ENCODE peak calls at places on chromosomes 6 and 20, in nine cellular contexts. T is GM12878, K is ovary, M is transverse colon, E is A549, P is stomach, D is H1, H is sigmoid colon, I is HepG2. Z is an unnamed sample.

GRCh38 chr20:14888172-14888571 is 550.8 kb upstream of the FLRT3 start:
- DNase-seq in H (no peak), M (no peak), D (no peak), T (no peak), E (no peak), I (no peak), K (no peak), P (no peak), Z (no peak)

GRCh38 chr20:33518071-33518470 is 28.2 kb downstream of the CBFA2T2 start:
- DNase-seq in K (no peak), P (no peak), I (no peak), H (no peak), D (no peak), T (no peak), M (no peak), E (no peak), Z (no peak)

GRCh38 chr6:140082867-140083297 is 708.4 kb upstream of the CITED2 start:
- DNase-seq in E (no peak), I (no peak), K (no peak), T (no peak), D (no peak), M (no peak), H (no peak), P (no peak), Z (no peak)

GRCh38 chr6:73731285-73731684 is 35.3 kb downstream of the CD109 start:
- DNase-seq in E (no peak), M (no peak), K (no peak), H (no peak), P (no peak), D (no peak), T (no peak), I (no peak), Z (no peak)

GRCh38 chr6:30885999-30886896 is 1.9 kb downstream of the DDR1 start:
- DNase-seq in H (peak; percentile 89), E (peak; percentile 87), K (peak; percentile 79), M (peak; percentile 70), I (peak; percentile 95), P (peak; percentile 49), D (peak; percentile 91), T (no peak), Z (no peak)

GRCh38 chr6:31489046-31489445 is 8.9 kb upstream of the MICB start:
- DNase-seq in M (peak; percentile 61), P (no peak), T (no peak), I (no peak), H (no peak), K (no peak), D (no peak), E (no peak), Z (no peak)

GRCh38 chr20:10978019-10978702 is 304.4 kb upstream of the JAG1 start:
- DNase-seq in K (no peak), D (no peak), P (no peak), T (no peak), E (no peak), M (no peak), I (no peak), H (no peak), Z (no peak)

GRCh38 chr6:3406362-3406809 is 50.5 kb downstream of the SLC22A23 start:
- DNase-seq in T (no peak), I (no peak), P (no peak), D (no peak), E (no peak), K (no peak), M (no peak), H (peak; percentile 53), Z (no peak)

GRCh38 chr6:38034269-38034914 is 214.9 kb downstream of the ZFAND3 start:
- DNase-seq in P (no peak), E (peak; percentile 35), M (no peak), H (no peak), D (no peak), T (no peak), K (no peak), I (peak; percentile 18), Z (no peak)

GRCh38 chr20:57611605-57612311 is 8.5 kb downstream of the ZBP1 start:
- DNase-seq in I (no peak), D (no peak), K (no peak), H (no peak), M (peak; percentile 6), E (no peak), P (no peak), T (no peak), Z (no peak)

GRCh38 chr6:44151348-44152108 is 7.1 kb upstream of the CAPN11 start:
- DNase-seq in T (no peak), P (peak; percentile 86), K (peak; percentile 56), M (peak; percentile 79), D (peak; percentile 99), H (peak; percentile 85), I (peak; percentile 39), E (peak; percentile 71), Z (no peak)

GRCh38 chr6:149202100-149202499 is 115.4 kb upstream of the TAB2 start:
- DNase-seq in E (no peak), H (no peak), P (no peak), T (no peak), I (no peak), K (no peak), D (no peak), M (no peak), Z (peak; percentile 17)

GRCh38 chr20:2124632-2125131 is 23.1 kb downstream of the STK35 start:
- DNase-seq in E (no peak), I (no peak), T (no peak), D (no peak), M (no peak), H (no peak), P (no peak), K (no peak), Z (no peak)

GRCh38 chr20:2128542-2128941 is 26.9 kb downstream of the STK35 start:
- DNase-seq in D (no peak), P (no peak), T (no peak), M (no peak), H (no peak), K (no peak), E (no peak), I (no peak), Z (no peak)

GRCh38 chr20:2123720-2124119 is 22.1 kb downstream of the STK35 start:
- DNase-seq in M (no peak), T (no peak), D (no peak), K (no peak), I (no peak), H (no peak), E (no peak), P (no peak), Z (no peak)

GRCh38 chr20:2122921-2123320 is 21.3 kb downstream of the STK35 start:
- DNase-seq in H (no peak), I (no peak), K (peak; percentile 21), P (no peak), E (no peak), T (no peak), D (no peak), M (no peak), Z (no peak)

DNA sequence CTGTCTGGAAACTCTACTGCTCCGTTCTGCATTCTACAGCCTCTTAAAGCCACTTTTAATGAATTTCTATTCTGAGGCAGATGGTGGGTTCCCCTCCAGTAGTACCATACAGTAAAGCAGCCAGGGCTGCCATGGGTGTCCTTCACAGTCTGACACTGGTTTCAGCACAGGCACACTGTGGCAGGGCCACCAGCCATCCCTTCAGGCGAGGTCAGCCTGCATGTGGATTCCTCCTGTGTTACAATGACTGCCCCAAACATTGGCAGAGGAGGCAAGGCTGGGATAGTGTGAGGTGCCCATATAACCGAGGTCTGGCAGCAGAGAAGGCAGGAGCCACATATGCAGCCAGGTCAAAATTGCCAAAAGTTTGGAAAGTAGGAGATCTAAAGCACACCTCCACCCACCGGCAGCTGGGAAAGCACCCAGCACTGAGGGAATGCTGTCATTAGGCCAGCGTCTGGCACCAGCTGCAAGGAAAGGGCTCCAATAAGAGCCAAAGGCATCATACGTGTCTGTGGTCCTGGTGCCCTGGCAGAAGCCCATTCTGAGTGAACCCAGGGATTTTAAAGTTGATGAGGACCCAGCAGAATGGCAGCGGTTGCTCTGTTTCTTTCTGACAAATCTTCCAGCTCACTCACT is 24.0 kb downstream of the STK35 start:
- DNase-seq in P (no peak), T (no peak), M (no peak), H (no peak), I (no peak), K (no peak), E (no peak), D (no peak), Z (no peak)
- TF ChIP-seq POLR2A in P (no peak), T (no peak), M (no peak), H (no peak), I (no peak), K (no peak), E (no peak), D (no peak), Z (no peak)

GRCh38 chr20:63165538-63166422 is 50.2 kb downstream of the YTHDF1 start:
- DNase-seq in K (no peak), D (no peak), M (no peak), T (no peak), I (no peak), H (no peak), P (no peak), E (no peak), Z (no peak)
- TF ChIP-seq EP300 in K (no peak), D (no peak), M (no peak), T (no peak), I (no peak), H (no peak), P (no peak), E (no peak), Z (no peak)

DNA sequence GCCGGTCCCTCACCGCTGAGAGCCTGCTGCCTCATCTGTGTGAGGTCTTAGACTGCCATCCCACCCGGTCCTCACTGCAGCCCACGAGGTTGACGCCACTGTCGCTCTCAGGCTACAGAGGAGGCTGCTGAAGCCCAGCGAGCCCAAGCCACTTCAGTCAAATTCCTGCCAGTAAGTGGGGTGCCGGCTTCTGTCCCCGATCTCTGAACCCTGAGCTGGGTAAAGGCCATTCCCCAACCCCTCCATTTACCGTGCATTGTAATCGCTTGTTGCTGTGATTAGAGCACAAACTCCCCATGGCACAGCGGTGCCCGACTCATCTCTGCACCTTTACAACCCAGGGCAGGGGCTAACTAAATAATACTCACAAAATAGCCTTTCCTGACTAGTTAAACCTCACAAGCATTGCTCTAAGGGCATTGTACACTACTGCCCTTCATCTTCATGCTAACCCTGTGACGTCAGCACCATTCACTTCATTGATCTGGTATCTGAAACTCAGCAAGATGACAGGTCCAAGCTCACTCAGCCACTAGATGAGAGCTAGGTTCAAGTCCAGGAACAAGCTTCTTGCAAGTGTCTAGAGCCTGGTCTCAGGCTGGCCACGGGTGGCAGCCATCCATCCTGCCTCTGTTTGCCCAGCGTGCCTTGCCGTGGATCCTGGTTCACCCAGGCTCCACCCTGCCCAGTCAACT is 122.7 kb downstream of the BCAS1 start:
- DNase-seq in P (no peak), M (no peak), T (no peak), E (no peak), K (no peak), I (no peak), H (no peak), D (peak; percentile 29), Z (peak; percentile 64)
- TF ChIP-seq POLR2A in P (no peak), M (no peak), T (no peak), E (no peak), K (no peak), I (no peak), H (no peak), D (no peak), Z (no peak)

DNA sequence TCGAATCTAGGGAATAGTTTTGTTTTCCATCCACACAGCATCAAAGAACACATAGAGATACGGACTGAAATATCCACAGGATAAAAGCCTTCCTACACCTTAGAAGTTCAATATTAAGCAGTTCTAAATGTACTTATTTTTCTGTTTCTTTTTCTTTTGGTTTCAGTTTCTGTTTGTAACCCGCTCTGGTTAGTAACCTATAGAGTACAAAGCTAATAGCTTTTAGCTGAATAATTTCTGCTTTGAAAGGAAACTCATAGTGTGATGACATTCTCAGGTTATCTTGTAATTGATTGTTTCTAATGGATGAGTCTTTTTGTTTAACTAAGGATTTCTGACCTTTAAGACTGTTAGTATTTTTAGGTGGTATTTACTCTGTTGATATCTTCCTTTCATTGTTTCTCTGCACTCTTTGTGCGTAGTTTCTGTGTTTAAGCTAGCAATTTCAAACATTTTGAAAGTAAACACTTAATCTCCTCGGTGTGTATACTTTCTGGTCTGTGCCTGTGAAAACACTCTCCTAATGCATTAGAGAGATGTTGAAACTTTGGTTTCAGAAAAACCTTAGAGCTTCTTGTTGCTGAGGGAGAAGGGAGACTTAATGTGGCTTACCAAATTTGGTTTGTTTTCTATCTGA is 385.5 kb downstream of the HDGFL1 start:
- DNase-seq in D (no peak), M (no peak), H (no peak), T (no peak), P (no peak), I (peak; percentile 4), K (no peak), E (peak; percentile 42), Z (no peak)
- TF ChIP-seq EP300 in D (no peak), M (no peak), H (no peak), T (no peak), P (no peak), I (no peak), K (no peak), E (no peak), Z (no peak)

Z was measured in esophagus muscularis mucosa.